ENCODE peak calls at places on chromosomes 6 and 20, in six cellular contexts. D, U, R, F, A and G are unnamed samples.

GRCh38 chr6:132749111-132749510 is 8.6 kb downstream of the VNN2 start:
- DNase-seq in D (no peak), U (no peak), R (no peak), F (no peak), A (no peak), G (no peak)

GRCh38 chr6:39452306-39452705 is 129.8 kb upstream of the KCNK16 start:
- DNase-seq in D (no peak), U (no peak), R (no peak), F (no peak), A (no peak), G (no peak)

GRCh38 chr6:149093643-149094042 is 223.9 kb upstream of the TAB2 start:
- DNase-seq in D (no peak), U (no peak), R (no peak), F (no peak), A (no peak), G (no peak)

GRCh38 chr6:36104836-36105235 is 25.5 kb upstream of the MAPK13 start:
- DNase-seq in D (no peak), U (no peak), R (no peak), F (no peak), A (no peak), G (no peak)

GRCh38 chr20:2140561-2140960 is 38.9 kb downstream of the STK35 start:
- DNase-seq in D (no peak), U (no peak), R (no peak), F (no peak), A (no peak), G (no peak)

GRCh38 chr20:46031701-46032254 is 2.8 kb downstream of the SLC12A5 start:
- DNase-seq in D (no peak), U (no peak), R (peak), F (no peak), A (no peak), G (no peak)

GRCh38 chr20:54897787-54898186 is 422.4 kb downstream of the DOK5 start:
- DNase-seq in D (no peak), U (no peak), R (no peak), F (no peak), A (no peak), G (no peak)

GRCh38 chr6:40714576-40715500 is 127.7 kb upstream of the LRFN2 start:
- DNase-seq in D (no peak), U (peak), R (no peak), F (no peak), A (peak), G (no peak)

GRCh38 chr6:105982761-105983600 is 103.2 kb upstream of the PRDM1 start:
- DNase-seq in D (no peak), U (no peak), R (no peak), F (no peak), A (no peak), G (no peak)

GRCh38 chr6:149863846-149864577 is at the start of gene LRP11:
- DNase-seq in D (peak), U (peak), R (peak), F (no peak), A (peak), G (peak)

GRCh38 chr20:8079976-8080375 is 52.1 kb upstream of the PLCB1 start:
- DNase-seq in D (no peak), U (no peak), R (no peak), F (no peak), A (no peak), G (no peak)

GRCh38 chr20:8078528-8078914 is 53.5 kb upstream of the PLCB1 start:
- DNase-seq in D (no peak), U (no peak), R (no peak), F (no peak), A (no peak), G (no peak)

GRCh38 chr20:8073024-8073832 is 53.7 kb upstream of the TMX4 start:
- DNase-seq in D (peak), U (peak), R (no peak), F (no peak), A (no peak), G (no peak)

GRCh38 chr20:8074931-8075330 is 55.4 kb upstream of the TMX4 start:
- DNase-seq in D (no peak), U (no peak), R (no peak), F (no peak), A (no peak), G (no peak)

GRCh38 chr20:8076505-8077498 is 55.3 kb upstream of the PLCB1 start:
- DNase-seq in D (no peak), U (no peak), R (no peak), F (no peak), A (no peak), G (no peak)
- TF ChIP-seq POLR2AphosphoS5 in D (no peak), U (no peak), R (peak), F (no peak), A (no peak), G (no peak)

GRCh38 chr20:645318-646106 is 7.5 kb downstream of the SRXN1 start:
- DNase-seq in D (peak), U (peak), R (peak), F (peak), A (peak), G (peak)
- TF ChIP-seq TAF1 in D (no peak), U (no peak), R (no peak), F (no peak), A (no peak), G (no peak)

DNA sequence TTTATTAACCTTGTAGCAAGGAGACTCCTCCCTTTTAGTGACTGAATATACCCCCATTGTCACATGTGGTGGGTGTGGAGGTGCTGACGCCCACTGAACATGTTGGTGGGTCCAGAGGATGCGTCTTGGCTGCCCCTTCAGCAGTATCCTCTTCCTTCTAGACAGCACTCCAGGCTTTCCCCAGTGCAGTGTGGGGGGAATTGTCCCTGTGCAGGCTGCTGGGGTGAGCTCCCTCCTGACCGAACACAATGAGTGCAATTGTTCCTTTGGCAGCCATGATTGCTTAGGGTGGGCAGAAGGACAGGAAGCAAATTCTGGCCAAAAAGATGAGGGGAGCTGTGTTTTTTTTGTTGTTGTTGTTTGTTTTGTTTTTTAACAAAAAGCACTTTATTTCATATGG is 209.3 kb upstream of the PDE10A start:
- DNase-seq in D (no peak), U (no peak), R (no peak), F (no peak), A (no peak), G (no peak)
- TF ChIP-seq POLR2AphosphoS5 in D (no peak), U (no peak), R (no peak), F (no peak), A (no peak), G (no peak)

DNA sequence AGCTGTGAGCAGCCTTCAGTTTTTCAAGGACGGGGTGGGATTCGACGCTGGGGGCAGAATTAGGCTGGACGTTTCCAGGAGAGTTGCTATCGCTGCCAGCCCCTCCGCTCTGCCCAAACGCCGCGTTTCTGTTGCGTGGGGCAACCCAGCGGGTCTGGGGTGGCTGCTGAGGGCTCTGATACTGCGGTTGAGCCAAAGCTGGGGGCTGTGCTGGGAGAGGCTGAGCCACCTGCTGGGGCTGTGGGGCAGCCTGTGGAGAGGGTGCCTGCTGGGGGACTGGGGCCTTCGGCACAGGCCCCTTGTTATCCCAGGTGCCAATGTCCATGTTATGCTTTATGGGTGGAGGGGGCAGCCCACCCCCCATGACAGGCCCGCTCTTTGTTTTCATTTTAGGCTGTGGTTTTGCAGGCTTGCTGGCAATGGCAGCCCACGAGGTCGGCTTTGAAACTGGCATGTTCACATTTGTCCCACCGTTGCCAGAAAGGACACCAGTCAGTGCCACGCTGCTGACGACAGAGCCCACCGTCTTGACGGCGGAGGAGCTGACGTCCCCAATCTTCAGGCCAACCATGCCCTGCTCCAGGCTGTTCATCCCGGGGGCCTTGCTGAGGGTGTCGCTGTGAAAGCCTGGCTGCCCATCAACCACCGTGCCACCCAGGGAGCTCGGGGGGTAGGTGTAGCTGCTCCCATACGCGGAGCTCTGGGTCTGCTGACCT is 13.0 kb downstream of the YTHDF1 start:
- DNase-seq in D (no peak), U (no peak), R (no peak), F (no peak), A (no peak), G (no peak)
- TF ChIP-seq TAF1 in D (no peak), U (no peak), R (no peak), F (no peak), A (no peak), G (no peak)

DNA sequence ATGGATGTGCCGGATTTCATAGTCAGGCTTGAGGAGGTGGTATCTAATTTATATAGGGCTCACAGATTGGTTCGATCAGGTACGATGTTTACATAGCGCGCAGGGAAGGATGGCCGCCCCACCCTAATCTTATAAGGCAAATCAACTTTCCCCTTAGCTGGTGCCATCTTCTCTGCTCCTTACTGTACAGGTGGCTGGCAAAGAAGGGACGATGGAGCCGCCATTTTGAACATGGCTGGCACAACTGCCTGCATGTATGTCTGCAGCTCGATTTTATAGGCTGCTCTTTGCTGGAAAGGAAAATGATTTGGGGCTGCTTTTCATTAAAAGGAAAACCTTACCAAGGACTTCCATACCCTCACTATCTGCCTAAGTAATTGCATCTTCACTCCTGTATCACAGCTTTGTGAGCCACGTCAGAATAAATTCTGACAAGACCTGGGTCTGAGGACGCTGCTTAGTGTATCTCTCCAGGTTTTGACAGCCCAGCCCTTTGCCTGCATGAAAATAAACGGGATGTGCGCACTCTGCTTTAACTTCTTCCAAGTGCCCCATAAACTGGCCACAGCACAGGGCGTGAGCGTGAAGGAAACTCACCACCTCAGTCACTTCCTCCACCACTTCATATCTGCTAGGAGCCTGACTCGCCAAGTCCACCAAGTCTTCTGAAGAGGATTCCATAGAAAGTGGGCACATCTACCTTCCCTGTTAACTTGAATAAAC is 109.4 kb upstream of the ARMC2 start:
- DNase-seq in D (no peak), U (no peak), R (no peak), F (no peak), A (no peak), G (no peak)
- TF ChIP-seq POLR2AphosphoS5 in D (no peak), U (no peak), R (no peak), F (no peak), A (no peak), G (no peak)

DNA sequence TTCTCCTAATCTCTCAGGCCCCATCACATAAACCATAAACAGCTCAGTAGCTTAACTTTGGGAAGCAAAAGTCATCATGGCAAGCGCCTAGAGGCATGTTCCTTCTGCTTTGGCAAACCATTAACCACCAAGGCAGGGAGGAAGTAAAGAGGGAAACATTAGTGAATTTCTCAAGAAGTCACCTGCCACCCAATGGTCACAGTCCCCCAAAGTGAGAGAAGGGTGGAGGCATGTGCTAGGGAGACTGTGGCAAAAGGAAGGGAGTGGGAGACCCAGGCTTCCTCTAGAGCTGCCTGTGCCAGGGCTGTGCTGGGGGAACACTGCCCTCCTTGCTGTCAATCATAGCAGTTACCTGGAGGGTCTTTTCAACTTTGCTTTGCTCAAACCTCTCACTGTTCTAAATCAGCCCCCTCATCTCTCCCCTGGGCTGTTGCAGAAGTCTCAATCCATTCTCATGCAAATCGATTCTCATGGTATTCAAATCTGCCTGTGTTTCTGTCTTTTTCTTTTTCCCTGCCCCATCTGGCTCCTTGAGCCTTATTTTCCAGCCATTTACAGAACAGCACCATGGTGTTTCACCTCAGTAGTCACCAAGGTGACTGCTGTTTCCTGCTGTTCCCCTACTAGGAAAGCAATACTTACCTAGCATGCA is 1.8 kb upstream of the RNF24 start:
- DNase-seq in D (no peak), U (no peak), R (no peak), F (no peak), A (no peak), G (no peak)
- TF ChIP-seq TAF1 in D (no peak), U (no peak), R (no peak), F (no peak), A (no peak), G (no peak)

GRCh38 chr6:28866342-28867077 is 57.3 kb downstream of the TRIM27 start:
- DNase-seq in D (no peak), U (peak), R (peak), F (no peak), A (no peak), G (no peak)
- TF ChIP-seq POLR2AphosphoS5 in D (no peak), U (no peak), R (no peak), F (no peak), A (no peak), G (no peak)

GRCh38 chr6:145749632-145750031 is 14.3 kb upstream of the EPM2A start:
- DNase-seq in D (no peak), U (peak), R (no peak), F (no peak), A (peak), G (no peak)
- TF ChIP-seq TAF1 in D (no peak), U (no peak), R (no peak), F (no peak), A (no peak), G (no peak)